ENCODE peak calls at places on chromosome X, in six cellular contexts. One of them, this sample, is unnamed.
A peak's percentile ranks its signal among the peaks of the same experiment; 100 is the strongest.

GRCh38 chrX:13764765-13765164 is 30.2 kb downstream of the OFD1 start:
- DNase-seq in T follicular helper cell: no peak
- DNase-seq in esophagus squamous epithelium: no peak
- DNase-seq in CD4-positive, CD25-positive, alpha-beta regulatory T cell: no peak
- DNase-seq in endodermal cell: peak; percentile 82
- DNase-seq in progenitor cell of endocrine pancreas: no peak
- DNase-seq in this sample: no peak

GRCh38 chrX:48705876-48706275 is 9.3 kb downstream of the SUV39H1 start:
- DNase-seq in T follicular helper cell: no peak
- DNase-seq in esophagus squamous epithelium: no peak
- DNase-seq in CD4-positive, CD25-positive, alpha-beta regulatory T cell: no peak
- DNase-seq in endodermal cell: no peak
- DNase-seq in progenitor cell of endocrine pancreas: no peak
- DNase-seq in this sample: no peak

GRCh38 chrX:118254611-118255010 is 91.3 kb upstream of the WDR44 start:
- DNase-seq in T follicular helper cell: peak; percentile 4
- DNase-seq in esophagus squamous epithelium: no peak
- DNase-seq in CD4-positive, CD25-positive, alpha-beta regulatory T cell: peak; percentile 24
- DNase-seq in endodermal cell: peak; percentile 84
- DNase-seq in progenitor cell of endocrine pancreas: peak; percentile 44
- DNase-seq in this sample: no peak

GRCh38 chrX:111338095-111338698 is 67.9 kb upstream of the CAPN6 start:
- DNase-seq in T follicular helper cell: no peak
- DNase-seq in esophagus squamous epithelium: no peak
- DNase-seq in CD4-positive, CD25-positive, alpha-beta regulatory T cell: no peak
- DNase-seq in endodermal cell: no peak
- DNase-seq in progenitor cell of endocrine pancreas: no peak
- DNase-seq in this sample: no peak

GRCh38 chrX:55488559-55489314 is 911 bp downstream of the USP51 start:
- DNase-seq in T follicular helper cell: peak; percentile 46
- DNase-seq in esophagus squamous epithelium: peak; percentile 1
- DNase-seq in CD4-positive, CD25-positive, alpha-beta regulatory T cell: peak; percentile 75
- DNase-seq in endodermal cell: peak; percentile 80
- DNase-seq in progenitor cell of endocrine pancreas: peak; percentile 21
- DNase-seq in this sample: no peak

GRCh38 chrX:24479924-24480722 is 15.0 kb downstream of the PDK3 start:
- DNase-seq in T follicular helper cell: peak; percentile 72
- DNase-seq in esophagus squamous epithelium: no peak
- DNase-seq in CD4-positive, CD25-positive, alpha-beta regulatory T cell: peak; percentile 83
- DNase-seq in endodermal cell: no peak
- DNase-seq in progenitor cell of endocrine pancreas: no peak
- DNase-seq in this sample: no peak

GRCh38 chrX:65926095-65927019 is 113.5 kb downstream of the VSIG4 start:
- DNase-seq in T follicular helper cell: peak; percentile 6
- DNase-seq in esophagus squamous epithelium: no peak
- DNase-seq in CD4-positive, CD25-positive, alpha-beta regulatory T cell: peak; percentile 54
- DNase-seq in endodermal cell: no peak
- DNase-seq in progenitor cell of endocrine pancreas: no peak
- DNase-seq in this sample: no peak

GRCh38 chrX:41956027-41956426 is 32.7 kb upstream of the CASK start:
- DNase-seq in T follicular helper cell: no peak
- DNase-seq in esophagus squamous epithelium: no peak
- DNase-seq in CD4-positive, CD25-positive, alpha-beta regulatory T cell: no peak
- DNase-seq in endodermal cell: no peak
- DNase-seq in progenitor cell of endocrine pancreas: no peak
- DNase-seq in this sample: no peak

GRCh38 chrX:48761674-48762471 is at the start of gene GLOD5:
- DNase-seq in T follicular helper cell: no peak
- DNase-seq in esophagus squamous epithelium: no peak
- DNase-seq in CD4-positive, CD25-positive, alpha-beta regulatory T cell: no peak
- DNase-seq in endodermal cell: peak; percentile 88
- DNase-seq in progenitor cell of endocrine pancreas: peak; percentile 23
- DNase-seq in this sample: no peak

GRCh38 chrX:24672701-24673190 is 21.0 kb upstream of the POLA1 start:
- DNase-seq in T follicular helper cell: no peak
- DNase-seq in esophagus squamous epithelium: no peak
- DNase-seq in CD4-positive, CD25-positive, alpha-beta regulatory T cell: no peak
- DNase-seq in endodermal cell: peak; percentile 60
- DNase-seq in progenitor cell of endocrine pancreas: peak; percentile 10
- DNase-seq in this sample: no peak

GRCh38 chrX:122625821-122626220 is 558.3 kb upstream of the GRIA3 start:
- DNase-seq in T follicular helper cell: no peak
- DNase-seq in esophagus squamous epithelium: no peak
- DNase-seq in CD4-positive, CD25-positive, alpha-beta regulatory T cell: no peak
- DNase-seq in endodermal cell: no peak
- DNase-seq in progenitor cell of endocrine pancreas: no peak
- DNase-seq in this sample: no peak

GRCh38 chrX:41722816-41723215 is 1.2 kb upstream of the GPR82 start:
- DNase-seq in T follicular helper cell: no peak
- DNase-seq in esophagus squamous epithelium: no peak
- DNase-seq in CD4-positive, CD25-positive, alpha-beta regulatory T cell: no peak
- DNase-seq in endodermal cell: no peak
- DNase-seq in progenitor cell of endocrine pancreas: no peak
- DNase-seq in this sample: no peak

GRCh38 chrX:145002776-145003175 is 244.5 kb upstream of the SPANXN1 start:
- DNase-seq in T follicular helper cell: no peak
- DNase-seq in esophagus squamous epithelium: no peak
- DNase-seq in CD4-positive, CD25-positive, alpha-beta regulatory T cell: no peak
- DNase-seq in endodermal cell: no peak
- DNase-seq in progenitor cell of endocrine pancreas: no peak
- DNase-seq in this sample: no peak

GRCh38 chrX:43961699-43962098 is 11.5 kb downstream of the NDP start:
- DNase-seq in T follicular helper cell: no peak
- DNase-seq in esophagus squamous epithelium: no peak
- DNase-seq in CD4-positive, CD25-positive, alpha-beta regulatory T cell: no peak
- DNase-seq in endodermal cell: no peak
- DNase-seq in progenitor cell of endocrine pancreas: no peak
- DNase-seq in this sample: no peak

GRCh38 chrX:38796926-38797325 is 4.3 kb upstream of the MID1IP1 start:
- DNase-seq in T follicular helper cell: no peak
- DNase-seq in esophagus squamous epithelium: no peak
- DNase-seq in CD4-positive, CD25-positive, alpha-beta regulatory T cell: no peak
- DNase-seq in endodermal cell: no peak
- DNase-seq in progenitor cell of endocrine pancreas: no peak
- DNase-seq in this sample: no peak

GRCh38 chrX:38917954-38918353 is 116.7 kb downstream of the MID1IP1 start:
- DNase-seq in T follicular helper cell: no peak
- DNase-seq in esophagus squamous epithelium: no peak
- DNase-seq in CD4-positive, CD25-positive, alpha-beta regulatory T cell: no peak
- DNase-seq in endodermal cell: no peak
- DNase-seq in progenitor cell of endocrine pancreas: no peak
- DNase-seq in this sample: no peak

GRCh38 chrX:107565916-107566602 is 62.3 kb upstream of the PRPS1 start:
- DNase-seq in T follicular helper cell: no peak
- DNase-seq in esophagus squamous epithelium: no peak
- DNase-seq in CD4-positive, CD25-positive, alpha-beta regulatory T cell: no peak
- DNase-seq in endodermal cell: peak; percentile 90
- DNase-seq in progenitor cell of endocrine pancreas: peak; percentile 16
- DNase-seq in this sample: no peak

GRCh38 chrX:67724359-67725110 is 180.7 kb downstream of the AR start:
- DNase-seq in T follicular helper cell: no peak
- DNase-seq in esophagus squamous epithelium: no peak
- DNase-seq in CD4-positive, CD25-positive, alpha-beta regulatory T cell: no peak
- DNase-seq in endodermal cell: no peak
- DNase-seq in progenitor cell of endocrine pancreas: no peak
- DNase-seq in this sample: no peak

GRCh38 chrX:13341491-13342101 is 21.7 kb upstream of the ATXN3L start:
- DNase-seq in T follicular helper cell: no peak
- DNase-seq in esophagus squamous epithelium: no peak
- DNase-seq in CD4-positive, CD25-positive, alpha-beta regulatory T cell: no peak
- DNase-seq in endodermal cell: no peak
- DNase-seq in progenitor cell of endocrine pancreas: no peak
- DNase-seq in this sample: no peak

GRCh38 chrX:153595387-153595786 is 3.6 kb downstream of the CCNQ start:
- DNase-seq in T follicular helper cell: no peak
- DNase-seq in esophagus squamous epithelium: no peak
- DNase-seq in CD4-positive, CD25-positive, alpha-beta regulatory T cell: no peak
- DNase-seq in endodermal cell: no peak
- DNase-seq in progenitor cell of endocrine pancreas: no peak
- DNase-seq in this sample: no peak

GRCh38 chrX:40132751-40133150 is 35.0 kb upstream of the BCOR start:
- DNase-seq in T follicular helper cell: no peak
- DNase-seq in esophagus squamous epithelium: no peak
- DNase-seq in CD4-positive, CD25-positive, alpha-beta regulatory T cell: no peak
- DNase-seq in endodermal cell: no peak
- DNase-seq in progenitor cell of endocrine pancreas: no peak
- DNase-seq in this sample: no peak

This sample was measured in HuH-7.5.